ENCODE peak calls at places on chromosomes 16 and 17, in four cellular contexts. U is K562, N is HEK293T, S is GM12878. Q is an unnamed sample.

GRCh38 chr17:19360772-19361171 is 1.8 kb downstream of the B9D1 start:
- DNase-seq in U (no peak), N (no peak), S (no peak), Q (no peak)

GRCh38 chr16:5215911-5216310 is 118.3 kb upstream of the EEF2KMT start:
- DNase-seq in U (no peak), N (no peak), S (no peak), Q (no peak)

GRCh38 chr17:17780941-17781590 is 55.7 kb downstream of the SREBF1 start:
- DNase-seq in U (no peak), N (peak), S (no peak), Q (no peak)

GRCh38 chr17:17851101-17851500 is 14.3 kb upstream of the SREBF1 start:
- DNase-seq in U (no peak), N (no peak), S (no peak), Q (no peak)

GRCh38 chr16:14489460-14489859 is 140.6 kb downstream of the PARN start:
- DNase-seq in U (peak), N (peak), S (no peak), Q (peak)

GRCh38 chr17:68334393-68334792 is 43.1 kb downstream of the ARSG start:
- DNase-seq in U (no peak), N (no peak), S (no peak), Q (no peak)

GRCh38 chr16:73032548-73033270 is 15.2 kb downstream of the ZFHX3 start:
- DNase-seq in U (no peak), N (no peak), S (peak), Q (no peak)

GRCh38 chr17:74946641-74947040 is 10.9 kb downstream of the OTOP3 start:
- DNase-seq in U (no peak), N (no peak), S (no peak), Q (no peak)

GRCh38 chr17:81868674-81869220 is 2.4 kb downstream of the ARHGDIA start:
- DNase-seq in U (peak), N (peak), S (no peak), Q (peak)

GRCh38 chr16:4689091-4689671 is 4.2 kb upstream of the NUDT16L1 start:
- DNase-seq in U (no peak), N (no peak), S (no peak), Q (no peak)

GRCh38 chr16:17364319-17365210 is 106.2 kb downstream of the XYLT1 start:
- DNase-seq in U (no peak), N (no peak), S (no peak), Q (no peak)
- TF ChIP-seq BHLHE40 in U (no peak), N (no peak), S (no peak), Q (no peak)

GRCh38 chr17:42783062-42783777 is 2.8 kb downstream of the WNK4 start:
- DNase-seq in U (no peak), N (no peak), S (no peak), Q (no peak)
- TF ChIP-seq FOXK2 in U (no peak), N (no peak), S (no peak), Q (no peak)

DNA sequence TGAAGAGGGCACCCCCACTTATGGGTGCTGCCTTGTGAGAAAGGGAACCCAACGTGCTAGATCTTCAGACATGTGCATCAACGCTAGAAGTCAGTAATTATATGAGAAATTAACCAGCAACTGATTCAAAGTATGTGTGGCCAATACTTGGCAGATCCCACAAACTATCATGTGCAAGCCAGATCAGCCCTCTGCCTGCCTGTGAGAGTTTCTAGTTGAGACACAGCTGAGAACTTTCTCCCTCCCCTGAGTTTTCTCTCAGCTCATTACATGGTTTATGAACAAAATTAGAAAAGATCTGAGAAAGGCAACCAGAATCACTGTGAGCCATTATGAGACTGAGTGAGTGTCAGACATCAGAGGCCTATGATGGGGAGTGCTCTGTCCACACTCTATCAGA is 51.7 kb downstream of the GTF3C1 start:
- DNase-seq in U (no peak), N (no peak), S (no peak), Q (no peak)
- TF ChIP-seq BHLHE40 in U (no peak), N (no peak), S (no peak), Q (no peak)

DNA sequence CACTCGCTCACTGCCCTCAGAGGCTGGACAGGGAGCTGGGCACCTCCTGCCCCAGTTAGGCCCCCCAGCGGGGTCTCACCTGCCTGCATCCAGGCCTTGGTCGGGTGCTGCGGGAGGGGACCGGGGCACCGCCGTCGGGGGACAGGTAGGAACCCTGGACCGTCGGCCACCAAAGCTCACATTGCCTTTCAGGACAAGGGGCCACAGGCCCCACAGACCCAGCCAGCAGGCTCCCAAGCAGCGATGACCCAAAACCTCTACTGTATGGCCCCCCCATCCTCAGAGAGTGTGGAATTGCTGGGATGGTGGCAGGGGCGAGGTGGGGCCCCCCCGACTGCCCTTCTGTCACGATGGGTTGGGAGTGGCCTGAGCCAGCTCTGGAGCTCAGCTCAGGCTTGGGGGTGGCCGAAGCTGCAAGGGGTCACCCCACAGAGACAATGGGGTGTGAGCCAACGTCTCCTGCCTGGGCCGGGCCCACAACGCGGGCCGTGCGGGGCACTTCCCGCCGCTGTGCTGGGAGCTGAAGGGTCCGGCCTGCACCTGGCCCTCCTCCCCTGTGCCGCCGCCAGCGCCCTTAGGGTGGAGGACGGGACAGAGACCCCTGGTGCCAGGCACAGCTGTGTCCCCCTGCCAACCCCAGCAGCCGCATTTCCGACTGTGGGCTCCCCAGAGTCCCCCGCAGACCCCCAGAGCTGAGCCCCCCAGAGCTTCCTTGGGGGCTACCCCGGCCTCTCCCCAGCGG is 498 bp downstream of the IGFALS start:
- DNase-seq in U (no peak), N (no peak), S (no peak), Q (no peak)
- TF ChIP-seq FOXK2 in U (no peak), N (no peak), S (no peak), Q (no peak)